ENCODE peak calls at places on chromosome 4, in seven cellular contexts. One of them, this sample, is unnamed.

GRCh38 chr4:99252746-99253145 is 33.7 kb upstream of the ADH6 start:
- DNase-seq in IMR-90: no peak
- DNase-seq in hypothalamus: no peak
- DNase-seq in stimulated activated CD8-positive, alpha-beta memory T cell treated with anti-CD3 and anti-CD28 coated beads, Interleukin-4, amount 100 ng/mL, for 24 hours: no peak
- DNase-seq in DMS153: no peak
- DNase-seq in lower lobe of right lung: no peak
- DNase-seq in germinal center: no peak
- DNase-seq in this sample: no peak

GRCh38 chr4:48375651-48376291 is 34.4 kb downstream of the SLAIN2 start:
- DNase-seq in stimulated activated CD8-positive, alpha-beta memory T cell treated with anti-CD3 and anti-CD28 coated beads, Interleukin-4, amount 100 ng/mL, for 24 hours: no peak
- DNase-seq in DMS153: peak; percentile 87
- DNase-seq in IMR-90: peak; percentile 96
- DNase-seq in lower lobe of right lung: no peak
- DNase-seq in germinal center: no peak
- DNase-seq in hypothalamus: no peak
- DNase-seq in this sample: no peak

GRCh38 chr4:124854968-124855367 is 142.4 kb upstream of the ANKRD50 start:
- DNase-seq in IMR-90: peak; percentile 51
- DNase-seq in germinal center: no peak
- DNase-seq in lower lobe of right lung: no peak
- DNase-seq in DMS153: no peak
- DNase-seq in hypothalamus: no peak
- DNase-seq in stimulated activated CD8-positive, alpha-beta memory T cell treated with anti-CD3 and anti-CD28 coated beads, Interleukin-4, amount 100 ng/mL, for 24 hours: no peak
- DNase-seq in this sample: no peak

GRCh38 chr4:1472148-1472797 is 66.0 kb upstream of the NKX1-1 start:
- DNase-seq in germinal center: no peak
- DNase-seq in DMS153: no peak
- DNase-seq in IMR-90: no peak
- DNase-seq in hypothalamus: no peak
- DNase-seq in stimulated activated CD8-positive, alpha-beta memory T cell treated with anti-CD3 and anti-CD28 coated beads, Interleukin-4, amount 100 ng/mL, for 24 hours: no peak
- DNase-seq in lower lobe of right lung: no peak
- DNase-seq in this sample: no peak

GRCh38 chr4:89752932-89753598 is 83.9 kb downstream of the SNCA start:
- DNase-seq in stimulated activated CD8-positive, alpha-beta memory T cell treated with anti-CD3 and anti-CD28 coated beads, Interleukin-4, amount 100 ng/mL, for 24 hours: no peak
- DNase-seq in IMR-90: peak; percentile 92
- DNase-seq in hypothalamus: no peak
- DNase-seq in DMS153: no peak
- DNase-seq in germinal center: no peak
- DNase-seq in lower lobe of right lung: no peak
- DNase-seq in this sample: no peak

GRCh38 chr4:1244978-1245471 is 3.9 kb downstream of the CTBP1 start:
- DNase-seq in DMS153: no peak
- DNase-seq in hypothalamus: no peak
- DNase-seq in IMR-90: no peak
- DNase-seq in lower lobe of right lung: no peak
- DNase-seq in stimulated activated CD8-positive, alpha-beta memory T cell treated with anti-CD3 and anti-CD28 coated beads, Interleukin-4, amount 100 ng/mL, for 24 hours: no peak
- DNase-seq in germinal center: no peak
- DNase-seq in this sample: no peak

GRCh38 chr4:90769251-90769650 is 642.1 kb downstream of the CCSER1 start:
- DNase-seq in germinal center: no peak
- DNase-seq in hypothalamus: no peak
- DNase-seq in stimulated activated CD8-positive, alpha-beta memory T cell treated with anti-CD3 and anti-CD28 coated beads, Interleukin-4, amount 100 ng/mL, for 24 hours: no peak
- DNase-seq in lower lobe of right lung: no peak
- DNase-seq in IMR-90: no peak
- DNase-seq in DMS153: no peak
- DNase-seq in this sample: no peak

GRCh38 chr4:55949480-55949802 is 696 bp downstream of the CEP135 start:
- DNase-seq in DMS153: no peak
- DNase-seq in IMR-90: no peak
- DNase-seq in stimulated activated CD8-positive, alpha-beta memory T cell treated with anti-CD3 and anti-CD28 coated beads, Interleukin-4, amount 100 ng/mL, for 24 hours: no peak
- DNase-seq in lower lobe of right lung: no peak
- DNase-seq in hypothalamus: no peak
- DNase-seq in germinal center: no peak
- DNase-seq in this sample: no peak

GRCh38 chr4:132642196-132642817 is 506.8 kb upstream of the PCDH10 start:
- DNase-seq in DMS153: peak; percentile 37
- DNase-seq in IMR-90: peak; percentile 12
- DNase-seq in hypothalamus: no peak
- DNase-seq in lower lobe of right lung: no peak
- DNase-seq in germinal center: no peak
- DNase-seq in stimulated activated CD8-positive, alpha-beta memory T cell treated with anti-CD3 and anti-CD28 coated beads, Interleukin-4, amount 100 ng/mL, for 24 hours: no peak
- DNase-seq in this sample: peak; percentile 32

GRCh38 chr4:173538148-173538902 is 8.3 kb upstream of the HAND2 start:
- DNase-seq in lower lobe of right lung: no peak
- DNase-seq in DMS153: peak; percentile 56
- DNase-seq in stimulated activated CD8-positive, alpha-beta memory T cell treated with anti-CD3 and anti-CD28 coated beads, Interleukin-4, amount 100 ng/mL, for 24 hours: no peak
- DNase-seq in IMR-90: no peak
- DNase-seq in germinal center: no peak
- DNase-seq in hypothalamus: no peak
- DNase-seq in this sample: no peak

GRCh38 chr4:52976523-52977230 is 114.6 kb downstream of the RASL11B start:
- DNase-seq in lower lobe of right lung: no peak
- DNase-seq in hypothalamus: no peak
- DNase-seq in DMS153: no peak
- DNase-seq in germinal center: no peak
- DNase-seq in IMR-90: no peak
- DNase-seq in stimulated activated CD8-positive, alpha-beta memory T cell treated with anti-CD3 and anti-CD28 coated beads, Interleukin-4, amount 100 ng/mL, for 24 hours: no peak
- DNase-seq in this sample: no peak

GRCh38 chr4:76458829-76459228 is 23.8 kb downstream of the SHROOM3 start:
- DNase-seq in IMR-90: no peak
- DNase-seq in stimulated activated CD8-positive, alpha-beta memory T cell treated with anti-CD3 and anti-CD28 coated beads, Interleukin-4, amount 100 ng/mL, for 24 hours: no peak
- DNase-seq in germinal center: no peak
- DNase-seq in hypothalamus: no peak
- DNase-seq in lower lobe of right lung: no peak
- DNase-seq in DMS153: no peak
- DNase-seq in this sample: no peak

GRCh38 chr4:138975225-138975624 is 40.4 kb upstream of the NOCT start:
- DNase-seq in DMS153: no peak
- DNase-seq in hypothalamus: no peak
- DNase-seq in germinal center: no peak
- DNase-seq in IMR-90: no peak
- DNase-seq in lower lobe of right lung: no peak
- DNase-seq in stimulated activated CD8-positive, alpha-beta memory T cell treated with anti-CD3 and anti-CD28 coated beads, Interleukin-4, amount 100 ng/mL, for 24 hours: no peak
- DNase-seq in this sample: no peak

GRCh38 chr4:169009281-169010124 is 552 bp downstream of the CBR4 start:
- DNase-seq in stimulated activated CD8-positive, alpha-beta memory T cell treated with anti-CD3 and anti-CD28 coated beads, Interleukin-4, amount 100 ng/mL, for 24 hours: peak; percentile 30
- DNase-seq in DMS153: peak; percentile 23
- DNase-seq in hypothalamus: no peak
- DNase-seq in IMR-90: peak; percentile 53
- DNase-seq in germinal center: peak; percentile 17
- DNase-seq in lower lobe of right lung: peak; percentile 78
- DNase-seq in this sample: peak; percentile 52

GRCh38 chr4:72473434-72473900 is 95.6 kb downstream of the ADAMTS3 start:
- DNase-seq in DMS153: no peak
- DNase-seq in stimulated activated CD8-positive, alpha-beta memory T cell treated with anti-CD3 and anti-CD28 coated beads, Interleukin-4, amount 100 ng/mL, for 24 hours: no peak
- DNase-seq in germinal center: no peak
- DNase-seq in lower lobe of right lung: no peak
- DNase-seq in hypothalamus: no peak
- DNase-seq in IMR-90: no peak
- DNase-seq in this sample: no peak

GRCh38 chr4:88104902-88105610 is 53.4 kb downstream of the ABCG2 start:
- DNase-seq in lower lobe of right lung: no peak
- DNase-seq in germinal center: no peak
- DNase-seq in hypothalamus: no peak
- DNase-seq in stimulated activated CD8-positive, alpha-beta memory T cell treated with anti-CD3 and anti-CD28 coated beads, Interleukin-4, amount 100 ng/mL, for 24 hours: no peak
- DNase-seq in IMR-90: peak; percentile 88
- DNase-seq in DMS153: peak; percentile 1
- DNase-seq in this sample: no peak

GRCh38 chr4:25002679-25003078 is 28.1 kb downstream of the LGI2 start:
- DNase-seq in hypothalamus: no peak
- DNase-seq in germinal center: no peak
- DNase-seq in IMR-90: no peak
- DNase-seq in stimulated activated CD8-positive, alpha-beta memory T cell treated with anti-CD3 and anti-CD28 coated beads, Interleukin-4, amount 100 ng/mL, for 24 hours: no peak
- DNase-seq in lower lobe of right lung: no peak
- DNase-seq in DMS153: no peak
- DNase-seq in this sample: no peak

GRCh38 chr4:169238445-169238844 is 32.3 kb downstream of the SH3RF1 start:
- DNase-seq in IMR-90: peak; percentile 47
- DNase-seq in hypothalamus: no peak
- DNase-seq in DMS153: no peak
- DNase-seq in germinal center: no peak
- DNase-seq in stimulated activated CD8-positive, alpha-beta memory T cell treated with anti-CD3 and anti-CD28 coated beads, Interleukin-4, amount 100 ng/mL, for 24 hours: no peak
- DNase-seq in lower lobe of right lung: no peak
- DNase-seq in this sample: no peak

GRCh38 chr4:169383724-169384123 is 113.0 kb upstream of the SH3RF1 start:
- DNase-seq in germinal center: no peak
- DNase-seq in DMS153: no peak
- DNase-seq in lower lobe of right lung: no peak
- DNase-seq in IMR-90: peak; percentile 97
- DNase-seq in hypothalamus: no peak
- DNase-seq in stimulated activated CD8-positive, alpha-beta memory T cell treated with anti-CD3 and anti-CD28 coated beads, Interleukin-4, amount 100 ng/mL, for 24 hours: no peak
- DNase-seq in this sample: no peak

GRCh38 chr4:4677825-4678522 is 136.1 kb upstream of the STX18 start:
- DNase-seq in hypothalamus: no peak
- DNase-seq in DMS153: no peak
- DNase-seq in germinal center: no peak
- DNase-seq in IMR-90: peak; percentile 59
- DNase-seq in stimulated activated CD8-positive, alpha-beta memory T cell treated with anti-CD3 and anti-CD28 coated beads, Interleukin-4, amount 100 ng/mL, for 24 hours: no peak
- DNase-seq in lower lobe of right lung: no peak
- DNase-seq in this sample: peak; percentile 29